ENCODE peak calls at places on chromosomes 16 and 17, in six cellular contexts. One of them, this sample, is unnamed.

GRCh38 chr17:63082273-63082861 is 116.3 kb downstream of the TANC2 start:
- DNase-seq in foreskin fibroblast: peak; percentile 9
- DNase-seq in CD8-positive, alpha-beta T cell: no peak
- DNase-seq in sigmoid colon: no peak
- DNase-seq in NB4: peak; percentile 17
- DNase-seq in RWPE2: no peak
- DNase-seq in this sample: peak; percentile 59

GRCh38 chr17:29079433-29079832 is 36.5 kb downstream of the PIPOX start:
- DNase-seq in CD8-positive, alpha-beta T cell: no peak
- DNase-seq in NB4: no peak
- DNase-seq in RWPE2: no peak
- DNase-seq in foreskin fibroblast: no peak
- DNase-seq in sigmoid colon: no peak
- DNase-seq in this sample: no peak

GRCh38 chr17:50858486-50859225 is 7.5 kb downstream of the TOB1 start:
- DNase-seq in sigmoid colon: no peak
- DNase-seq in foreskin fibroblast: no peak
- DNase-seq in RWPE2: no peak
- DNase-seq in CD8-positive, alpha-beta T cell: no peak
- DNase-seq in NB4: no peak
- DNase-seq in this sample: no peak

GRCh38 chr17:17067277-17067676 is 25.0 kb downstream of the MPRIP start:
- DNase-seq in CD8-positive, alpha-beta T cell: no peak
- DNase-seq in foreskin fibroblast: no peak
- DNase-seq in NB4: no peak
- DNase-seq in sigmoid colon: peak; percentile 24
- DNase-seq in RWPE2: peak; percentile 42
- DNase-seq in this sample: peak; percentile 29

GRCh38 chr16:64167851-64168770 is 953.8 kb downstream of the CDH11 start:
- DNase-seq in foreskin fibroblast: no peak
- DNase-seq in CD8-positive, alpha-beta T cell: no peak
- DNase-seq in NB4: no peak
- DNase-seq in RWPE2: no peak
- DNase-seq in sigmoid colon: no peak
- DNase-seq in this sample: no peak

GRCh38 chr17:40452074-40452787 is 9.0 kb downstream of the IGFBP4 start:
- DNase-seq in sigmoid colon: no peak
- DNase-seq in CD8-positive, alpha-beta T cell: no peak
- DNase-seq in NB4: no peak
- DNase-seq in foreskin fibroblast: peak; percentile 83
- DNase-seq in RWPE2: no peak
- DNase-seq in this sample: peak; percentile 90

GRCh38 chr17:76996741-76997694 is 128.8 kb downstream of the MGAT5B start:
- DNase-seq in NB4: peak; percentile 6
- DNase-seq in CD8-positive, alpha-beta T cell: no peak
- DNase-seq in foreskin fibroblast: no peak
- DNase-seq in sigmoid colon: no peak
- DNase-seq in RWPE2: no peak
- DNase-seq in this sample: no peak

GRCh38 chr17:55527520-55528118 is 16.4 kb upstream of the SMIM36 start:
- DNase-seq in CD8-positive, alpha-beta T cell: no peak
- DNase-seq in NB4: peak; percentile 66
- DNase-seq in foreskin fibroblast: peak; percentile 41
- DNase-seq in sigmoid colon: no peak
- DNase-seq in RWPE2: no peak
- DNase-seq in this sample: peak; percentile 63

GRCh38 chr16:74487634-74488495 is 66.6 kb upstream of the CLEC18B start:
- DNase-seq in foreskin fibroblast: no peak
- DNase-seq in NB4: no peak
- DNase-seq in sigmoid colon: no peak
- DNase-seq in RWPE2: no peak
- DNase-seq in CD8-positive, alpha-beta T cell: no peak
- DNase-seq in this sample: no peak

GRCh38 chr16:59905628-59906027 is 1171.5 kb upstream of the GOT2 start:
- DNase-seq in CD8-positive, alpha-beta T cell: no peak
- DNase-seq in foreskin fibroblast: peak; percentile 47
- DNase-seq in sigmoid colon: no peak
- DNase-seq in RWPE2: no peak
- DNase-seq in NB4: no peak
- DNase-seq in this sample: peak; percentile 13

GRCh38 chr17:4562000-4562969 is 1.9 kb upstream of the GGT6 start:
- DNase-seq in RWPE2: no peak
- DNase-seq in foreskin fibroblast: no peak
- DNase-seq in CD8-positive, alpha-beta T cell: no peak
- DNase-seq in NB4: no peak
- DNase-seq in sigmoid colon: no peak
- DNase-seq in this sample: no peak

GRCh38 chr16:21560462-21560861 is 38.9 kb upstream of the METTL9 start:
- DNase-seq in RWPE2: no peak
- DNase-seq in NB4: no peak
- DNase-seq in sigmoid colon: peak; percentile 48
- DNase-seq in CD8-positive, alpha-beta T cell: no peak
- DNase-seq in foreskin fibroblast: no peak
- DNase-seq in this sample: no peak

DNA sequence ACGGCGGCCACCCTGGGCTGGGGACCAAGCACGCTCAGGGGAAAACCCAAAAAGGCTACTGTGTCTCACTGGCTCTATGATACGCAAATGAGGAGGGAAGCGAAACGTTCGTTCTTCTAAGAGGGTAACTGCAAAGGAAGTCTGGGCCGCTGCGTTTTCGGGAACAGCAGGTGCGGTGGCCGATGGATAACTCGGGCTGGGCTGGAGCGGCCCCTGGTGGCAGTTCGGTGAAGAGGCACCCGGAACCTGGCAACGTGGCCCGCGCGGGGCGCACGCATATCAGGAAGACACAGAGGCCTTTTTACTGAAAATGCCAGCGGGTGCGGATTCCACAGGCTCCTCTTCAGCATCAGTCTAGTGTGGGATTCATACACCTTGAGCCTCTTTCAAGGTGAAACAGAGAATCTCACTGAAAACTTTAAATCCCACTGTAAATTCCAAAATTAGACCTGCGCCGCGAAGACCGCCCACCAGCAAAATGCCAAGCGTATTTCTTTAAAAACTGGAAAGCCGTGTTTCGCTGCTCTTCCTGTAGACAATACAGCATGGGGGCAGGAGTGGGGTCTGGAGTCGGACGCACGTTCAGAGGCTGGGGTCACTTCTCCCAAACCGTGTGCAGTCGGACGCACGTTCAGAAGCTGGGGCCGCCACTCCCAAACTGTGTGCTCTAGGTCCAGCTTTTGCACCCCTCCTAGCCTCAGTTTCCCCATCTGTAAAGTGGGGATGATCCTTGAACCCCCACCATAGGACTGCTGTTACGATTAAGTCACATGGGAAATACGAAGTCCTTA is 44.4 kb upstream of the METTL9 start:
- DNase-seq in CD8-positive, alpha-beta T cell: peak; percentile 81
- DNase-seq in sigmoid colon: peak; percentile 95
- DNase-seq in RWPE2: peak; percentile 83
- DNase-seq in NB4: peak; percentile 90
- DNase-seq in foreskin fibroblast: peak; percentile 71
- DNase-seq in this sample: peak; percentile 64
- H3K4me3 ChIP-seq in CD8-positive, alpha-beta T cell: no peak overlapping the region
- H3K4me3 ChIP-seq in sigmoid colon: peak overlapping the region; percentile 21
- H3K4me3 ChIP-seq in RWPE2: no peak overlapping the region
- H3K4me3 ChIP-seq in NB4: no peak overlapping the region
- H3K4me3 ChIP-seq in foreskin fibroblast: no peak overlapping the region
- H3K4me3 ChIP-seq in this sample: no peak overlapping the region

DNA sequence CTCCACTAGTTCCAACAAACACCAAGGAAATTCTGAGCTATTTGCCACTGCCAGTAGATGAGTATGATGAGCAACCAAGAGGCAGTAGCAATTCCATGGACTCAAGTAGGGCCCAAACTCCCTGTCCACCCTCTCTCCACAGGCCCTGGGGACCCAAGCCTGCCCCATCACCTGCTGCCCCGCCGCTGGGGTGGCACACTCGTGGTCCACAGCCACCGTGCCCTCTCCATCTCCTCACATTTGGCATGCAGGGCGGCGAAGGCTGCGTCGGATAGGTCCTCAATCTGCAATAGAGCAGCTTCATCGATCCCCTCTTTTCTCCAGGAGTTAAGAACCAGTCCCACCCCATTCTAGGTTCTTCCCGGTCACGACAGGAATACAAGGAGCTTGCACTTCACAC is 33.9 kb downstream of the STH start:
- DNase-seq in NB4: no peak
- DNase-seq in sigmoid colon: no peak
- DNase-seq in RWPE2: no peak
- DNase-seq in foreskin fibroblast: no peak
- DNase-seq in CD8-positive, alpha-beta T cell: no peak
- DNase-seq in this sample: no peak
- TF ChIP-seq CTCF in NB4: no peak
- TF ChIP-seq CTCF in sigmoid colon: no peak
- TF ChIP-seq CTCF in RWPE2: no peak
- TF ChIP-seq CTCF in foreskin fibroblast: no peak
- TF ChIP-seq CTCF in CD8-positive, alpha-beta T cell: no peak
- TF ChIP-seq CTCF in this sample: no peak

DNA sequence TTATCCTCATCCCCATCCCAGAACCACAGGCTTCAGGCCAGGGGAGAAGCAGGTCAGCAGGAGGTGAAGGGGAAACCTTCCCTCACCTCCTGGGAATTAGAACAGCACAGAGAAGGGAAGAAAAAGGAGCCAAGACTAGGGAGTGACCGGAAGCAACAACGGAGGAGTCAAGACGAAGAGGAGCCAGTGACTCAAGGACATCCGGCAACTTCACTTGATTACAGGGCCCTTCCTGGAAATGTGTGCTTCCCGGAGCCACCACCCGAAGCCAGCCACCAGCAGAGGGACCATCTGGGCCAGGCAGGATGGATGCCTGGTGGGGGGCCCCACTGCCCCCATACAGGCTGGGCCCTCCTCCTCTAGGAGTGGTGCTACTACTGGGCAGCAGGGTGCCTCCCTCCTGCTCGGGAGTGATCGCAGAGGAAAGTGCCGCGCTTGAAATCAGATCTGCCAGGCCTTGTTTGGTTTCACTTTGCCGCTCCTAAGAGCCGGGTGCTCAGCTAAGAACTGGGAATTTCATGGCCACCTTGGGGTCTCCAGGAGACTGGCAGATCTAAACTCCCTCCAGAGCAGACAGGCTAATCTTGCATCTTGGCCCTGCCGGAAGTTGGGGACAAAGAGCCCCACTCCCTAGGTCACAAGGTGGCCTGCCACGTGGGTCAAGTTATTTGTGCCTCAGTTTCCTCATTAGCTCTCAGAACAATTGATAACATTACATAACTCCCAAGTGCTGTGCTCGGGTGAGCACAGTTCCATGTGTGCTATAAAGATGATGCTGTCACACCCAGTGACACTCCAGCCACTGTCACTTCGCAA is 6.6 kb downstream of the CDC42EP4 start:
- DNase-seq in CD8-positive, alpha-beta T cell: no peak
- DNase-seq in NB4: no peak
- DNase-seq in sigmoid colon: peak; percentile 84
- DNase-seq in RWPE2: no peak
- DNase-seq in foreskin fibroblast: peak; percentile 87
- DNase-seq in this sample: peak; percentile 84
- H3K4me3 ChIP-seq in CD8-positive, alpha-beta T cell: no peak overlapping the region
- H3K4me3 ChIP-seq in NB4: no peak overlapping the region
- H3K4me3 ChIP-seq in sigmoid colon: peak overlapping the region; percentile 41
- H3K4me3 ChIP-seq in RWPE2: peak overlapping the region; percentile 13
- H3K4me3 ChIP-seq in foreskin fibroblast: peak overlapping the region; percentile 56
- H3K4me3 ChIP-seq in this sample: peak overlapping the region; percentile 14

GRCh38 chr17:38575781-38576180 is 30.0 kb downstream of the SRCIN1 start:
- DNase-seq in sigmoid colon: no peak
- DNase-seq in RWPE2: no peak
- DNase-seq in NB4: no peak
- DNase-seq in CD8-positive, alpha-beta T cell: no peak
- DNase-seq in foreskin fibroblast: no peak
- DNase-seq in this sample: no peak

GRCh38 chr17:38577645-38578173 is 28.0 kb downstream of the SRCIN1 start:
- DNase-seq in sigmoid colon: no peak
- DNase-seq in RWPE2: no peak
- DNase-seq in foreskin fibroblast: no peak
- DNase-seq in NB4: no peak
- DNase-seq in CD8-positive, alpha-beta T cell: no peak
- DNase-seq in this sample: no peak

GRCh38 chr17:38578641-38579480 is 26.9 kb downstream of the SRCIN1 start:
- DNase-seq in RWPE2: no peak
- DNase-seq in CD8-positive, alpha-beta T cell: no peak
- DNase-seq in NB4: no peak
- DNase-seq in sigmoid colon: no peak
- DNase-seq in foreskin fibroblast: no peak
- DNase-seq in this sample: no peak

GRCh38 chr17:38578229-38578628 is 27.5 kb downstream of the SRCIN1 start:
- DNase-seq in foreskin fibroblast: no peak
- DNase-seq in sigmoid colon: no peak
- DNase-seq in RWPE2: no peak
- DNase-seq in CD8-positive, alpha-beta T cell: no peak
- DNase-seq in NB4: no peak
- DNase-seq in this sample: no peak

DNA sequence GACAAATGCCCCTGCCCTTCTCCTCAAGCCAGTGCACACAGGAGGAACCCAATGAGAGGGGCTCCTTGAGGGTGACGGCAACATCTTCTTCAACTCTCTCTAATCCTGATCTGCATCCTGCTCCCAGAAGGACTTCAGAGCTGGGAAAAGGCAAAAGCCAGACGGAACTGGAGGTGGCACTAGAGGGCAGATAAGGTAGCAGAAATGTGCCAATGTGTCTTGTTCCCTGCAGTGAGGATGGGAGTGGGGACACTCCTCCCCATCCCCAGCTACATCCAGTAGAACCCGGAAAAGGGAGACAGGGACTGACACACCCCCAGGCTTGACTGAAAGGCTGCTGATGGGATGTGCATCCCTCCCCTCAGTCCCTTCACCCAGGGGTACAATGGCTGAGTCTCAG is 28.5 kb downstream of the SRCIN1 start:
- DNase-seq in NB4: no peak
- DNase-seq in sigmoid colon: no peak
- DNase-seq in CD8-positive, alpha-beta T cell: no peak
- DNase-seq in foreskin fibroblast: no peak
- DNase-seq in RWPE2: no peak
- DNase-seq in this sample: no peak
- TF ChIP-seq CTCF in NB4: no peak
- TF ChIP-seq CTCF in sigmoid colon: no peak
- TF ChIP-seq CTCF in CD8-positive, alpha-beta T cell: no peak
- TF ChIP-seq CTCF in foreskin fibroblast: no peak
- TF ChIP-seq CTCF in RWPE2: no peak
- TF ChIP-seq CTCF in this sample: no peak

DNA sequence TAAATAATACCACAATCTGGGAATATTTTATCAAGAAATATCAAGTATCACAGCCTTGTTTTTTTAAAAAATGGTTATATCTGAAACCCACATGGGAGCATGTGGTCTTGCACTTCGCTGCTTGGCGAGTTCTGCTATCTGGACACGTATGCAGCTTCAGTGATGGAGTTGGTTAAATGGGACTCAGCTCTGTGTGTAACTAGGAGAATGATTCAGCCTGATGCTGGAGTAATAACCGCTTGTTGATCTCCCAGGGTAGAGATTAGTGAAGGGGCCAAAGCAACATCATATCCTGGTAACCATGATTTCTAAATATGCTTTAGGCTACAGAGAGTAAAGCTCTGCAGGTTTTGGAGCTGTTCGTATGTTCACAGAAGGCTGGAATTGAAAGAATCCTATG is 63.1 kb downstream of the IQCK start:
- DNase-seq in NB4: no peak
- DNase-seq in foreskin fibroblast: no peak
- DNase-seq in CD8-positive, alpha-beta T cell: no peak
- DNase-seq in sigmoid colon: no peak
- DNase-seq in RWPE2: no peak
- DNase-seq in this sample: peak; percentile 16
- H3K4me3 ChIP-seq in NB4: no peak overlapping the region
- H3K4me3 ChIP-seq in foreskin fibroblast: no peak overlapping the region
- H3K4me3 ChIP-seq in CD8-positive, alpha-beta T cell: no peak overlapping the region
- H3K4me3 ChIP-seq in sigmoid colon: no peak overlapping the region
- H3K4me3 ChIP-seq in RWPE2: no peak overlapping the region
- H3K4me3 ChIP-seq in this sample: no peak overlapping the region